ENCODE peak calls at places on chromosomes 1 and 21, in nine cellular contexts. Q is activated naive CD8-positive, alpha-beta T cell treated with anti-CD3 and anti-CD28 coated beads for 36 hours; P is heart left ventricle; C is retina; S is left colon; Z is neural crest cell; V is activated naive CD4-positive, alpha-beta T cell treated with anti-CD3 and anti-CD28 coated beads for 36 hours; N is left ventricle myocardium superior; F is osteocyte. T is an unnamed sample.

GRCh38 chr21:32298148-32298559 is 501 bp upstream of the MRAP start:
- DNase-seq in Q (no peak), P (no peak), V (no peak), F (no peak), S (no peak), N (no peak), Z (no peak), C (no peak), T (no peak)

GRCh38 chr1:15510611-15511405 is 13.2 kb downstream of the CASP9 start:
- DNase-seq in F (no peak), V (no peak), P (no peak), C (no peak), Z (no peak), S (no peak), Q (no peak), N (no peak), T (no peak)

GRCh38 chr1:2967881-2968280 is 53.4 kb upstream of the ACTRT2 start:
- DNase-seq in N (no peak), V (no peak), P (no peak), C (no peak), S (no peak), F (no peak), Q (no peak), Z (no peak), T (no peak)

GRCh38 chr1:53591924-53592323 is 132.7 kb downstream of the DMRTB1 start:
- DNase-seq in P (no peak), C (no peak), S (no peak), F (no peak), N (no peak), Q (no peak), Z (no peak), V (no peak), T (no peak)

GRCh38 chr1:209827384-209828261 is at the start of gene UTP25:
- DNase-seq in Z (peak), V (peak), N (peak), C (peak), S (peak), F (peak), Q (peak), P (peak), T (peak)

GRCh38 chr1:217944550-217944949 is 313.4 kb downstream of the SPATA17 start:
- DNase-seq in P (no peak), N (no peak), Q (no peak), Z (no peak), F (no peak), C (no peak), S (no peak), V (no peak), T (no peak)

GRCh38 chr1:90727917-90728655 is 11.0 kb upstream of the BARHL2 start:
- DNase-seq in P (no peak), S (no peak), Q (no peak), F (no peak), Z (no peak), V (no peak), C (peak), N (no peak), T (no peak)

GRCh38 chr21:41009398-41010177 is 158.4 kb upstream of the BACE2 start:
- DNase-seq in V (no peak), N (no peak), C (peak), Q (no peak), Z (no peak), F (no peak), S (no peak), P (no peak), T (no peak)

GRCh38 chr1:182595641-182596240 is 6.7 kb upstream of the RNASEL start:
- DNase-seq in S (peak), Q (peak), Z (peak), P (peak), V (peak), F (no peak), N (peak), C (no peak), T (peak)

GRCh38 chr1:94342416-94342815 is 75.8 kb upstream of the ABCD3 start:
- DNase-seq in Z (no peak), V (no peak), C (no peak), N (no peak), P (no peak), S (no peak), Q (no peak), F (no peak), T (no peak)

GRCh38 chr1:94539496-94539895 is 2.1 kb downstream of the F3 start:
- DNase-seq in S (no peak), V (no peak), F (no peak), C (no peak), P (peak), Z (no peak), Q (no peak), N (peak), T (no peak)

GRCh38 chr1:209810783-209811182 is 4.8 kb upstream of the IRF6 start:
- DNase-seq in V (no peak), Q (no peak), P (no peak), S (no peak), F (no peak), Z (no peak), C (no peak), N (no peak), T (no peak)

GRCh38 chr1:180778782-180779398 is 133.8 kb upstream of the KIAA1614 start:
- DNase-seq in N (no peak), F (no peak), C (no peak), P (no peak), Q (no peak), S (peak), V (peak), Z (no peak), T (no peak)

GRCh38 chr1:1435094-1435903 is at the start of gene VWA1:
- DNase-seq in P (peak), V (peak), S (peak), C (peak), Z (peak), F (no peak), N (peak), Q (peak), T (no peak)

GRCh38 chr1:225434041-225434440 is 6.2 kb upstream of the LBR start:
- DNase-seq in Z (no peak), N (no peak), P (no peak), C (no peak), F (no peak), V (no peak), S (no peak), Q (no peak), T (no peak)

GRCh38 chr1:41898191-41898713 is 20.5 kb downstream of the HIVEP3 start:
- DNase-seq in Q (peak), S (peak), C (no peak), V (peak), F (peak), Z (no peak), N (no peak), P (no peak), T (no peak)

GRCh38 chr1:209751627-209752231 is 4.1 kb upstream of the TRAF3IP3 start:
- DNase-seq in V (peak), S (no peak), N (no peak), Z (no peak), Q (peak), C (no peak), F (no peak), P (no peak), T (no peak)

GRCh38 chr1:111961773-111962565 is 27.5 kb downstream of the KCND3 start:
- DNase-seq in C (no peak), Z (no peak), F (no peak), S (no peak), V (no peak), Q (no peak), P (peak), N (peak), T (no peak)

GRCh38 chr1:22208265-22208972 is 65.5 kb upstream of the WNT4 start:
- DNase-seq in Q (no peak), P (no peak), N (no peak), S (no peak), V (no peak), Z (peak), C (peak), F (no peak), T (no peak)

GRCh38 chr1:25572708-25573590 is 29.5 kb downstream of the LDLRAP1 start:
- DNase-seq in N (no peak), S (peak), Z (peak), V (peak), Q (peak), F (no peak), C (peak), P (no peak), T (no peak)

GRCh38 chr21:16004523-16004922 is 274.7 kb downstream of the USP25 start:
- DNase-seq in F (no peak), V (no peak), Q (no peak), C (no peak), P (no peak), Z (no peak), N (no peak), S (no peak), T (no peak)

GRCh38 chr1:153763365-153764225 is 11.6 kb upstream of the SLC27A3 start:
- DNase-seq in C (no peak), Z (no peak), V (no peak), F (no peak), N (no peak), P (no peak), S (no peak), Q (no peak), T (no peak)

GRCh38 chr1:203039609-203040517 is 13.6 kb downstream of the PPFIA4 start:
- DNase-seq in Q (no peak), Z (peak), S (no peak), F (no peak), C (peak), V (peak), P (no peak), N (no peak), T (no peak)

GRCh38 chr1:88175631-88176226 is 508.3 kb upstream of the PKN2 start:
- DNase-seq in F (no peak), P (no peak), V (no peak), Q (no peak), S (peak), C (no peak), N (no peak), Z (no peak), T (peak)

GRCh38 chr1:116971965-116972675 is 29.4 kb upstream of the CD101 start:
- DNase-seq in F (no peak), N (peak), C (peak), Q (no peak), V (no peak), Z (no peak), P (peak), S (no peak), T (no peak)

GRCh38 chr1:16125088-16125470 is 30.8 kb downstream of the EPHA2 start:
- DNase-seq in Q (no peak), S (no peak), Z (no peak), F (no peak), C (no peak), P (peak), V (no peak), N (no peak), T (no peak)

GRCh38 chr1:167515893-167516321 is 2.4 kb downstream of the CD247 start:
- DNase-seq in F (peak), V (no peak), C (no peak), P (no peak), Z (no peak), N (no peak), Q (no peak), S (no peak), T (no peak)

GRCh38 chr1:155981266-155982088 is 3.1 kb upstream of the ARHGEF2 start:
- DNase-seq in F (no peak), Q (no peak), N (no peak), Z (no peak), P (no peak), S (no peak), V (peak), C (peak), T (no peak)

GRCh38 chr1:29197590-29197924 is 15.9 kb upstream of the SRSF4 start:
- DNase-seq in P (no peak), V (peak), Q (peak), C (no peak), F (no peak), N (no peak), S (peak), Z (no peak), T (no peak)

GRCh38 chr1:234768569-234769283 is 158.7 kb upstream of the IRF2BP2 start:
- DNase-seq in Z (no peak), S (peak), C (no peak), P (no peak), F (no peak), Q (peak), V (peak), N (no peak), T (no peak)

GRCh38 chr21:44253832-44254700 is 7.6 kb downstream of the DNMT3L start:
- DNase-seq in N (peak), P (peak), F (no peak), S (no peak), Q (no peak), V (no peak), Z (no peak), C (no peak), T (no peak)

T was measured in retinal pigment epithelial cell.